ENCODE peak calls at places on chromosomes 3 and 15, in seven cellular contexts. S, W, G, I, U, F and M are unnamed samples. For H3K36me3, the result is how much of the 10 kb centered on the place peaks cover.

GRCh38 chr3:33577588-33577987 is 137.4 kb upstream of the UBP1 start:
- DNase-seq in S (no peak), W (no peak), G (no peak), I (no peak), U (no peak), F (no peak), M (no peak)

GRCh38 chr3:33624756-33625155 is 93.3 kb downstream of the CLASP2 start:
- DNase-seq in S (no peak), W (no peak), G (no peak), I (no peak), U (no peak), F (no peak), M (no peak)

GRCh38 chr15:64804619-64805018 is 20.8 kb downstream of the PIF1 start:
- DNase-seq in S (no peak), W (no peak), G (no peak), I (no peak), U (no peak), F (no peak), M (no peak)

GRCh38 chr3:23877324-23877980 is 39.3 kb downstream of the NKIRAS1 start:
- DNase-seq in S (no peak), W (no peak), G (peak), I (no peak), U (peak), F (no peak), M (peak)

GRCh38 chr3:131224886-131225550 is 156.6 kb upstream of the NUDT16 start:
- DNase-seq in S (no peak), W (no peak), G (no peak), I (no peak), U (no peak), F (no peak), M (no peak)

GRCh38 chr3:124985358-124985757 is 50.8 kb upstream of the MUC13 start:
- DNase-seq in S (no peak), W (no peak), G (no peak), I (no peak), U (peak), F (peak), M (no peak)

GRCh38 chr15:91456921-91457320 is 356.9 kb downstream of the SV2B start:
- DNase-seq in S (no peak), W (no peak), G (no peak), I (no peak), U (peak), F (no peak), M (no peak)

GRCh38 chr3:60147249-60147648 is 1097.4 kb upstream of the CFAP20DC start:
- DNase-seq in S (no peak), W (no peak), G (no peak), I (no peak), U (no peak), F (no peak), M (no peak)

GRCh38 chr3:126974756-126975155 is 8.2 kb upstream of the PLXNA1 start:
- DNase-seq in S (no peak), W (no peak), G (no peak), I (no peak), U (no peak), F (no peak), M (no peak)

GRCh38 chr3:148439254-148439822 is 258.4 kb upstream of the AGTR1 start:
- DNase-seq in S (no peak), W (no peak), G (no peak), I (no peak), U (no peak), F (no peak), M (no peak)

GRCh38 chr3:16060945-16061344 is 113.5 kb upstream of the GALNT15 start:
- DNase-seq in S (no peak), W (no peak), G (peak), I (no peak), U (peak), F (peak), M (peak)

GRCh38 chr15:66046751-66047150 is 177.5 kb downstream of the RAB11A start:
- DNase-seq in S (no peak), W (no peak), G (no peak), I (no peak), U (no peak), F (no peak), M (no peak)

GRCh38 chr15:45648521-45649200 is 13.8 kb downstream of the SQOR start:
- DNase-seq in S (no peak), W (peak), G (peak), I (no peak), U (peak), F (no peak), M (peak)

GRCh38 chr3:125055165-125055912 is 458 bp downstream of the HEG1 start:
- DNase-seq in S (peak), W (no peak), G (no peak), I (peak), U (no peak), F (no peak), M (peak)

GRCh38 chr3:127590282-127590592 is 296 bp downstream of the TPRA1 start:
- DNase-seq in S (no peak), W (no peak), G (no peak), I (no peak), U (no peak), F (no peak), M (no peak)

GRCh38 chr3:55746808-55747413 is 259.8 kb upstream of the WNT5A start:
- DNase-seq in S (no peak), W (no peak), G (no peak), I (no peak), U (no peak), F (no peak), M (no peak)

GRCh38 chr3:171055336-171056178 is 29.0 kb upstream of the SLC2A2 start:
- DNase-seq in S (no peak), W (no peak), G (no peak), I (no peak), U (no peak), F (no peak), M (no peak)

GRCh38 chr15:48358229-48358641 is 27.0 kb downstream of the DUT start:
- DNase-seq in S (no peak), W (peak), G (no peak), I (no peak), U (no peak), F (no peak), M (no peak)

GRCh38 chr3:119338749-119339148 is 44.6 kb downstream of the ARHGAP31 start:
- DNase-seq in S (no peak), W (no peak), G (no peak), I (no peak), U (no peak), F (no peak), M (no peak)

GRCh38 chr3:183650554-183650953 is 15.1 kb downstream of the KLHL24 start:
- DNase-seq in S (no peak), W (no peak), G (no peak), I (no peak), U (no peak), F (no peak), M (no peak)

GRCh38 chr3:139180489-139180888 is 135.8 kb upstream of the PRR23C start:
- DNase-seq in S (no peak), W (no peak), G (no peak), I (no peak), U (no peak), F (no peak), M (no peak)

GRCh38 chr3:77247063-77247462 is 207.2 kb downstream of the ROBO2 start:
- DNase-seq in S (no peak), W (peak), G (no peak), I (no peak), U (no peak), F (no peak), M (no peak)

GRCh38 chr15:70236306-70237103 is 138.8 kb upstream of the TLE3 start:
- DNase-seq in S (no peak), W (no peak), G (no peak), I (no peak), U (peak), F (no peak), M (no peak)

GRCh38 chr3:61663728-61664492 is 102.5 kb downstream of the PTPRG start:
- DNase-seq in S (no peak), W (no peak), G (no peak), I (no peak), U (peak), F (no peak), M (no peak)

GRCh38 chr3:56502738-56503137 is 34.5 kb upstream of the ERC2 start:
- DNase-seq in S (no peak), W (no peak), G (no peak), I (no peak), U (no peak), F (no peak), M (no peak)

GRCh38 chr15:42931702-42932486 is 11.3 kb upstream of the TTBK2 start:
- DNase-seq in S (no peak), W (no peak), G (no peak), I (no peak), U (no peak), F (no peak), M (no peak)

GRCh38 chr15:81155375-81156218 is 21.5 kb downstream of the CFAP161 start:
- DNase-seq in S (no peak), W (peak), G (peak), I (peak), U (peak), F (peak), M (peak)

GRCh38 chr15:64892850-64893403 is 18.8 kb upstream of the ANKDD1A start:
- DNase-seq in S (no peak), W (no peak), G (no peak), I (no peak), U (no peak), F (no peak), M (no peak)

GRCh38 chr3:42194943-42195510 is 71.0 kb downstream of the CCK start:
- DNase-seq in S (no peak), W (no peak), G (no peak), I (no peak), U (no peak), F (no peak), M (no peak)

GRCh38 chr3:146280859-146281258 is 30.0 kb upstream of the PLSCR4 start:
- DNase-seq in S (peak), W (no peak), G (no peak), I (no peak), U (no peak), F (no peak), M (no peak)

DNA sequence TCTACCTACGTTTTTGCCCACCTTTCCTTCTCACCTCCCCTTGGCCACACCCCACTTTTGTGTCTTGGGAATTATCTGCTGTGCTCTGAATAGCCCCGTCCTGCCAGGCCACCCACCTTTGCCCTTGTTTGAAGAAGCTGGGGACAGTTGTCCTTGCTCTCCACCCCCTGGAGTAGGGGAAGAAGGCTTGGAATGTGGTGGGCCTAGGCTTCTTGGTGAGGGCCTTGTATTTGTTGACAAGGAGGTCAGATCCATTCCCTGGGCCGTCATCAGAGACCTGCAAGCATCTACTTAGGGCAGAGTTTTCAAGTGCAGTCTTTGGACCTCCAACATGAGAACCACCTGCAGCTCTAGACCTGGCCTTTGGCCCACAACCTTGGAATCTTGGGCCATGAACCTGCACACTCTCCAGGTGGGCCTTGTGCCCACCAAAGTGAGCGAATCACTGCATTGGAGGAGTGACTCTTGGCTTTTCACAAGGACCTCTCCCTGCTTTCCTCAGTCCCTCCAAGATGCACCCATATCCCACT is 160.6 kb downstream of the APBA2 start:
- DNase-seq in S (no peak), W (no peak), G (no peak), I (no peak), U (no peak), F (no peak), M (no peak)
- H3K27ac ChIP-seq in S (no peak), W (no peak), G (no peak), I (no peak), U (no peak), F (no peak), M (no peak)

GRCh38 chr3:39067286-39067685 is 15.5 kb downstream of the WDR48 start:
- DNase-seq in S (no peak), W (no peak), G (no peak), I (no peak), U (peak), F (no peak), M (no peak)
- H3K36me3 ChIP-seq in S (under half), W (under half), G (under half), I (under half), U (under half), F (half or more), M (half or more)

GRCh38 chr3:13177236-13177635 is 104.0 kb upstream of the IQSEC1 start:
- DNase-seq in S (no peak), W (no peak), G (no peak), I (no peak), U (no peak), F (peak), M (no peak)
- H3K27ac ChIP-seq in S (no peak), W (no peak), G (no peak), I (no peak), U (no peak), F (no peak), M (no peak)

DNA sequence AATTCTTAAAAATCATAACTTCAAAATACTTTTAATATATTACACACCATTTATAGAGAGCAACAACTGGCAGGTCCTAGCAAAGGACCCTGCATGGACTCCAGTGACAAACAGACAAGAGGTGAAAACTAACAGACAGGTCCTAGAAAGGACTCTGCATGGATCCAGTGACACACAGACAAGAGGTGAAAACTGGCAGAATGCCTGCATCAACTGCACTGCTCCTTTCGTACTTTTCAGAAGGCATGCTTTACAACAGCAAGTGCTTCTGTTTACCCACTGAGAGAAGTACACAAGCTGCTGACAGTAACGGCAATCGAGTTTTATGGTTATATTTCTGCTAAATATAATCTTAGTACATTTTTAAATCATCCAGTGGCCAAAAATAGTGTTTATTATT is 24.3 kb upstream of the GP5 start:
- DNase-seq in S (no peak), W (peak), G (no peak), I (no peak), U (no peak), F (no peak), M (no peak)
- H3K36me3 ChIP-seq in S (under half), W (half or more), G (under half), I (under half), U (under half), F (half or more), M (half or more)

GRCh38 chr15:83605049-83605448 is 48.9 kb upstream of the ADAMTSL3 start:
- DNase-seq in S (no peak), W (no peak), G (no peak), I (no peak), U (no peak), F (no peak), M (no peak)
- H3K27ac ChIP-seq in S (no peak), W (no peak), G (no peak), I (no peak), U (no peak), F (peak), M (no peak)

GRCh38 chr3:155921486-155921885 is 51.0 kb downstream of the GMPS start:
- DNase-seq in S (no peak), W (no peak), G (no peak), I (no peak), U (no peak), F (no peak), M (no peak)
- H3K36me3 ChIP-seq in S (under half), W (half or more), G (under half), I (under half), U (under half), F (half or more), M (under half)

GRCh38 chr3:182323126-182323727 is 470.1 kb upstream of the ATP11B start:
- DNase-seq in S (no peak), W (no peak), G (no peak), I (no peak), U (no peak), F (no peak), M (no peak)
- H3K27ac ChIP-seq in S (no peak), W (no peak), G (no peak), I (no peak), U (no peak), F (no peak), M (no peak)

DNA sequence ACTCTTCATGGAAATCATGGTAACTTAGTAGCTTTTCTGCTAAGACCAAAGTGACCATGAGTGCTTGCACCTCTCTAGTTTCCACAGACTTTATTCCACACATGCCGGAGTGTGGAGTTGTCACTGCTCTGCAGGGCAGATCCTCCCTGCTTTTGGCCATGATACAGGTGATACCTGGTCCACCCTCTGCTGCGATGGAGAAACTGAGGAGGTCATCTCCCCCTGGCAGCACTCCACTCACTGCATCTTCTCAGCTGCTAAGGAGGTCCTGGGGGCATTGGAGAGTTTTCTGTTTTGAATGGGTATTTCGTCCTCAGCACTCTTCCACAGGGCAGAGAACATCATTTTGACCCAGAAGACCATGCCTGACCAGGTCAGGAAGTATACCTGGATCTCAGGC is 31.1 kb downstream of the RBM5 start:
- DNase-seq in S (no peak), W (no peak), G (no peak), I (no peak), U (no peak), F (no peak), M (no peak)
- H3K36me3 ChIP-seq in S (under half), W (under half), G (under half), I (under half), U (under half), F (half or more), M (half or more)

DNA sequence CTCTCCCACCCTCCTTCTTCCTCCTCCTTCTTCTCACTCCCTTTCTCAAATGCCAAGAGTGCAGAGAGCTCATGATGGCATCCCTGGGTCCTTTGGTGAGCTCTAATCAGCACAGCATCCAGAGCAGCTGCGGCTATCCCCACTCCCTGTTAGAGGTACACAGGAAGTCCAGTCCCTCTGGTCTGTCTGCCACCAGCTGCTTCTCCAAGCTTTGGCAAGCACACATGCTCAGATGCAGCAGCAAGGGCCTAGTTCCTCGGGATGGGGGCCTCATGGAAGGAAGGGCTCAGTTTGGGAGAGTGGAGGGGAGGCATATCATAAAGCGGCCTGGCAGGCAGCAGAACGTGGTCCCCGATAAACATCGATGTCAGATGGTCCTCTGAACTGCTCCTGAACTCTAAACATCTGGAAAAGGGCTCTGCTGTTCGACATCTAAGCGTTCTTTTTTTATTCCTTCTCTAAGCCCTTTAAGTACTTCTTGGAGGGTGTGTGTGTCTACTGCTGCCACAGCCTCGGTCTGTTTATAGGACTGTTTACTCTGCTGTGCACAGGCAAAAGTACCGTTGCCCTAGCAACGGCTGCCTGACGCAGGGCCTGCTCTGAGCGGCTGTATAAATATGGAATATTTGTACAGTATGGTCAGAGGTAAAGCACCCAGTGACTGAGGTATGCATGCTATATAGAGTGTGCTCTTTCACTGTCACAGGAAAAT is 74.6 kb downstream of the PRICKLE2 start:
- DNase-seq in S (peak), W (peak), G (peak), I (no peak), U (no peak), F (peak), M (peak)
- H3K27ac ChIP-seq in S (peak), W (peak), G (peak), I (no peak), U (no peak), F (peak), M (peak)